ENCODE peak calls at places on chromosome 6, in seven cellular contexts. One of them, this sample, is unnamed.
A peak's percentile ranks its signal among the peaks of the same experiment; 100 is the strongest.

GRCh38 chr6:168837231-168837903 is 396.4 kb downstream of the SMOC2 start:
- DNase-seq in GM12865: no peak
- DNase-seq in PC-3: no peak
- DNase-seq in astrocyte of the cerebellum: no peak
- DNase-seq in choroid plexus epithelial cell: no peak
- DNase-seq in tibial artery: no peak
- DNase-seq in HFF-Myc: no peak
- DNase-seq in this sample: no peak

GRCh38 chr6:15574497-15574896 is 88.3 kb downstream of the DTNBP1 start:
- DNase-seq in choroid plexus epithelial cell: no peak
- DNase-seq in tibial artery: no peak
- DNase-seq in GM12865: no peak
- DNase-seq in HFF-Myc: no peak
- DNase-seq in PC-3: no peak
- DNase-seq in astrocyte of the cerebellum: no peak
- DNase-seq in this sample: no peak

GRCh38 chr6:53062369-53062639 is 2.9 kb upstream of the FBXO9 start:
- DNase-seq in GM12865: no peak
- DNase-seq in PC-3: no peak
- DNase-seq in choroid plexus epithelial cell: no peak
- DNase-seq in astrocyte of the cerebellum: no peak
- DNase-seq in tibial artery: no peak
- DNase-seq in HFF-Myc: no peak
- DNase-seq in this sample: no peak

GRCh38 chr6:166145751-166146150 is 21.9 kb downstream of the TBXT start:
- DNase-seq in HFF-Myc: no peak
- DNase-seq in choroid plexus epithelial cell: peak; percentile 7
- DNase-seq in tibial artery: no peak
- DNase-seq in PC-3: no peak
- DNase-seq in astrocyte of the cerebellum: no peak
- DNase-seq in GM12865: no peak
- DNase-seq in this sample: no peak

GRCh38 chr6:37897321-37897720 is 77.8 kb downstream of the ZFAND3 start:
- DNase-seq in PC-3: peak; percentile 79
- DNase-seq in choroid plexus epithelial cell: peak; percentile 52
- DNase-seq in GM12865: no peak
- DNase-seq in HFF-Myc: no peak
- DNase-seq in tibial artery: no peak
- DNase-seq in astrocyte of the cerebellum: peak; percentile 60
- DNase-seq in this sample: no peak

GRCh38 chr6:22071655-22072054 is 225.2 kb downstream of the PRL start:
- DNase-seq in choroid plexus epithelial cell: peak; percentile 73
- DNase-seq in PC-3: no peak
- DNase-seq in tibial artery: peak; percentile 73
- DNase-seq in GM12865: peak; percentile 47
- DNase-seq in HFF-Myc: peak; percentile 22
- DNase-seq in astrocyte of the cerebellum: no peak
- DNase-seq in this sample: no peak

GRCh38 chr6:132131351-132131750 is 180.2 kb upstream of the CCN2 start:
- DNase-seq in tibial artery: no peak
- DNase-seq in PC-3: no peak
- DNase-seq in astrocyte of the cerebellum: no peak
- DNase-seq in HFF-Myc: no peak
- DNase-seq in GM12865: no peak
- DNase-seq in choroid plexus epithelial cell: no peak
- DNase-seq in this sample: no peak

GRCh38 chr6:127938701-127939100 is 37.8 kb upstream of the THEMIS start:
- DNase-seq in astrocyte of the cerebellum: peak; percentile 16
- DNase-seq in GM12865: no peak
- DNase-seq in PC-3: peak; percentile 71
- DNase-seq in tibial artery: no peak
- DNase-seq in HFF-Myc: peak; percentile 36
- DNase-seq in choroid plexus epithelial cell: peak; percentile 66
- DNase-seq in this sample: no peak

GRCh38 chr6:17910178-17910577 is 77.3 kb downstream of the KIF13A start:
- DNase-seq in tibial artery: no peak
- DNase-seq in choroid plexus epithelial cell: no peak
- DNase-seq in astrocyte of the cerebellum: no peak
- DNase-seq in PC-3: no peak
- DNase-seq in GM12865: no peak
- DNase-seq in HFF-Myc: no peak
- DNase-seq in this sample: no peak

GRCh38 chr6:28863607-28864320 is 60.0 kb downstream of the TRIM27 start:
- DNase-seq in astrocyte of the cerebellum: peak; percentile 70
- DNase-seq in PC-3: peak; percentile 91
- DNase-seq in choroid plexus epithelial cell: peak; percentile 89
- DNase-seq in HFF-Myc: peak; percentile 65
- DNase-seq in GM12865: peak; percentile 92
- DNase-seq in tibial artery: peak; percentile 76
- DNase-seq in this sample: no peak

GRCh38 chr6:163392533-163392932 is 22.0 kb upstream of the QKI start:
- DNase-seq in HFF-Myc: no peak
- DNase-seq in tibial artery: no peak
- DNase-seq in choroid plexus epithelial cell: peak; percentile 79
- DNase-seq in GM12865: peak; percentile 9
- DNase-seq in astrocyte of the cerebellum: no peak
- DNase-seq in PC-3: peak; percentile 81
- DNase-seq in this sample: no peak

GRCh38 chr6:156659317-156660198 is 117.6 kb upstream of the ARID1B start:
- DNase-seq in tibial artery: no peak
- DNase-seq in HFF-Myc: no peak
- DNase-seq in choroid plexus epithelial cell: no peak
- DNase-seq in PC-3: no peak
- DNase-seq in astrocyte of the cerebellum: no peak
- DNase-seq in GM12865: peak; percentile 43
- DNase-seq in this sample: no peak

GRCh38 chr6:156660389-156660788 is 116.8 kb upstream of the ARID1B start:
- DNase-seq in PC-3: no peak
- DNase-seq in HFF-Myc: no peak
- DNase-seq in choroid plexus epithelial cell: no peak
- DNase-seq in tibial artery: no peak
- DNase-seq in GM12865: no peak
- DNase-seq in astrocyte of the cerebellum: no peak
- DNase-seq in this sample: no peak

GRCh38 chr6:156658186-156658585 is 119.0 kb upstream of the ARID1B start:
- DNase-seq in HFF-Myc: peak; percentile 11
- DNase-seq in astrocyte of the cerebellum: peak; percentile 93
- DNase-seq in tibial artery: no peak
- DNase-seq in PC-3: no peak
- DNase-seq in choroid plexus epithelial cell: peak; percentile 94
- DNase-seq in GM12865: no peak
- DNase-seq in this sample: no peak

GRCh38 chr6:156658596-156659316 is 118.4 kb upstream of the ARID1B start:
- DNase-seq in tibial artery: no peak
- DNase-seq in PC-3: no peak
- DNase-seq in HFF-Myc: no peak
- DNase-seq in GM12865: no peak
- DNase-seq in choroid plexus epithelial cell: no peak
- DNase-seq in astrocyte of the cerebellum: peak; percentile 5
- DNase-seq in this sample: no peak

GRCh38 chr6:156662025-156662445 is 115.1 kb upstream of the ARID1B start:
- DNase-seq in HFF-Myc: peak; percentile 58
- DNase-seq in PC-3: peak; percentile 84
- DNase-seq in tibial artery: no peak
- DNase-seq in GM12865: no peak
- DNase-seq in choroid plexus epithelial cell: no peak
- DNase-seq in astrocyte of the cerebellum: no peak
- DNase-seq in this sample: peak; percentile 7
- TF ChIP-seq CTCF in HFF-Myc: peak; percentile 73
- TF ChIP-seq CTCF in PC-3: peak; percentile 87
- TF ChIP-seq CTCF in tibial artery: peak; percentile 11
- TF ChIP-seq CTCF in GM12865: no peak
- TF ChIP-seq CTCF in choroid plexus epithelial cell: peak; percentile 35
- TF ChIP-seq CTCF in astrocyte of the cerebellum: peak; percentile 15
- TF ChIP-seq CTCF in this sample: peak; percentile 74

DNA sequence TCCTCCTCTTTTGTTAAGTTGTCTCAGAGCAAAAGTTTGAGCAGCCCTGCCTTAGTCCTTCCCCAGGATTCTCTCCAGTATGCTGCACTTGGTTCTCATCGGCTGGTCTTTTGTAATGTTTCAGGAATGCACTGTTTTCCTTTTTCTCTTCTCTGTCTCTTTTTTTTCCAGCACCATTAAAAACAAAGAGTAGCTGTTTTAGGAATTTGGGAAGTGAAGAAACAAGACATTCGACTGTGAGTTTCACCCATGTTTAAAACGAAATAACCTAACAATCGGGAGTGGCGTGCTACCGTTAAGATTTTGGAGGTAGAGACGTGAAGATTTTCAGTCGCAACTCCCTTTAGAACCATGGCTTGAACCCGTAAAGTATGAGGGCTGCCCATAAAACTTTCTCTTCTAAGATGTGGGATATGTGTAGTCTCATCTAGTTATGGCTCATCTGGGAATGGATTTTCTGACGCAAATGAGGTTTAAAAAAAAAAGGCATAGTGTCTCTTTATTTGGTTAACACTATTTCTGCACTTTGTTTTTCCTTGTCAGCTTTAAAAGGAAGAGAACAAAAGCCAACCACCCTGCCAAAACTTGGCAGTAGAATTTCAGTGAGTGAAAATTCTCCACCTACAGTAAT is 35.9 kb upstream of the RAB23 start:
- DNase-seq in astrocyte of the cerebellum: peak; percentile 41
- DNase-seq in tibial artery: no peak
- DNase-seq in GM12865: no peak
- DNase-seq in choroid plexus epithelial cell: peak; percentile 84
- DNase-seq in PC-3: no peak
- DNase-seq in HFF-Myc: no peak
- DNase-seq in this sample: no peak
- H3K4me3 ChIP-seq in astrocyte of the cerebellum: no peak overlapping the region
- H3K4me3 ChIP-seq in tibial artery: peak overlapping the region; percentile 42
- H3K4me3 ChIP-seq in GM12865: no peak overlapping the region
- H3K4me3 ChIP-seq in choroid plexus epithelial cell: no peak overlapping the region
- H3K4me3 ChIP-seq in PC-3: no peak overlapping the region
- H3K4me3 ChIP-seq in HFF-Myc: peak overlapping the region; percentile 14
- H3K4me3 ChIP-seq in this sample: no peak overlapping the region

DNA sequence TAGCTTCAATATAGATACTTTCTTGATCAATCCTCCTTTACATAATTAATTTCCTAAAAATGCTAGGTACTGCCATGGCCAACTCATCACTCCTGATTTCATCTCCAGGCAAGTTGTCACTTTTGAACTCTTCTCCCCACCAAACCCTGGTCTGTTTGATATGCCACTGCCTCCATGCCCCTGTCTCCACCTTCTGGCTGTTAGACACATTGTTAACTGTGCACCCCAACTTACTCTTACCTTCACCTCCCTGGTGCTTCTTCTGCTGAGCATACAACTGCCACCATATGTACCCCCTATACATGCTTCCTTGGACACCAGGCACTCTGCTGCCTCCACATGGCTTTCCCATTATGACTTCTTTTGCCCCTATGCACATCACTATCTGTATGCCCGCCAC is 21.8 kb upstream of the AIG1 start:
- DNase-seq in GM12865: peak; percentile 33
- DNase-seq in HFF-Myc: no peak
- DNase-seq in PC-3: no peak
- DNase-seq in astrocyte of the cerebellum: no peak
- DNase-seq in tibial artery: no peak
- DNase-seq in choroid plexus epithelial cell: no peak
- DNase-seq in this sample: no peak
- TF ChIP-seq CTCF in GM12865: peak; percentile 26
- TF ChIP-seq CTCF in HFF-Myc: no peak
- TF ChIP-seq CTCF in PC-3: peak; percentile 10
- TF ChIP-seq CTCF in astrocyte of the cerebellum: no peak
- TF ChIP-seq CTCF in tibial artery: no peak
- TF ChIP-seq CTCF in choroid plexus epithelial cell: no peak
- TF ChIP-seq CTCF in this sample: no peak

DNA sequence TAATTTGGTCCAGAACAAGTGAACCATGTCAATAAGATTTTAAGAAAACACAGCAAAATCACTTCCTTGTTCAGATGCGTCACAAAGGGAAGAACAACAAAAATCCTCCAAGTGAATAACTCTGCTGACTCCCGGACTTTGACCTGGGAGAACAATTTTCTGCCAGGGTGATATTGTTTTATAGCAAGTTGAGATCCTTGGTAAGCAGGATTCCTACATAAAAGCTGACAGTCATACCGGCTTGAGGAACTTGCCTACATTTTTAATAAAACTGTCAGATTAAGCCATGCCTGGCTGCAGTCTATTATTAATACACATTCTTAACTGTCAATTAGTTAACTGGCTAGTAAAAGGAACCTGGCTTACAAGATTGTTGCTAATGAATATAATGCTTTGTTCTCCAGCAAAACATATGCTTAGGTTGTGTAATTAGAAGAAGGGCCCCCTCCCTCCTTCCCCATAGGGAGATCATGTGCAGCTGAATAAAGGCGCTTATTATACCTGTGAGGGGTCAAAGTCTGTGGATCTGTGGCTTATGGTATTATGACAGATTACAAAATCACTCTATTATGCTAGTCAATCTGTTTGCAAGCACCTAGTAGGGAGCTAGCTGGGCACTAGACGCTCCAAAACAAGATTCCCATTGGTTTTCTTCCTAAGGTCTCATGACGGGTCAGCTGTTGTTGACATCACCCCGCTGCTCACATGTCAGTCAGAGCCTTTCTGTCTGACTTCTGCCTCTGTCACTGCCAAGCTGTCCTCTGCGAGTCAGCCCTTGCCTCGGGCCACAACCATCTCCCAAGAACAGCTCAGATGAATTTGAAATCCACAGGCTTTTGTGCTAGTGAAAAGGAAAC is 44.6 kb upstream of the SEC63 start:
- DNase-seq in tibial artery: no peak
- DNase-seq in PC-3: peak; percentile 48
- DNase-seq in choroid plexus epithelial cell: peak; percentile 31
- DNase-seq in astrocyte of the cerebellum: no peak
- DNase-seq in GM12865: no peak
- DNase-seq in HFF-Myc: no peak
- DNase-seq in this sample: peak; percentile 86
- H3K4me3 ChIP-seq in tibial artery: no peak overlapping the region
- H3K4me3 ChIP-seq in PC-3: no peak overlapping the region
- H3K4me3 ChIP-seq in choroid plexus epithelial cell: no peak overlapping the region
- H3K4me3 ChIP-seq in astrocyte of the cerebellum: no peak overlapping the region
- H3K4me3 ChIP-seq in GM12865: no peak overlapping the region
- H3K4me3 ChIP-seq in HFF-Myc: no peak overlapping the region
- H3K4me3 ChIP-seq in this sample: peak overlapping the region; percentile 0

GRCh38 chr6:110618591-110619267 is 142.3 kb upstream of the SLC22A16 start:
- DNase-seq in GM12865: peak; percentile 21
- DNase-seq in astrocyte of the cerebellum: no peak
- DNase-seq in choroid plexus epithelial cell: peak; percentile 54
- DNase-seq in HFF-Myc: no peak
- DNase-seq in tibial artery: no peak
- DNase-seq in PC-3: peak; percentile 57
- DNase-seq in this sample: peak; percentile 7
- TF ChIP-seq CTCF in GM12865: peak; percentile 6
- TF ChIP-seq CTCF in astrocyte of the cerebellum: peak; percentile 39
- TF ChIP-seq CTCF in choroid plexus epithelial cell: peak; percentile 54
- TF ChIP-seq CTCF in HFF-Myc: peak; percentile 13
- TF ChIP-seq CTCF in tibial artery: no peak
- TF ChIP-seq CTCF in PC-3: peak; percentile 67
- TF ChIP-seq CTCF in this sample: peak; percentile 68

GRCh38 chr6:42441059-42441471 is 10.7 kb downstream of the TRERF1 start:
- DNase-seq in tibial artery: no peak
- DNase-seq in choroid plexus epithelial cell: peak; percentile 75
- DNase-seq in PC-3: no peak
- DNase-seq in astrocyte of the cerebellum: no peak
- DNase-seq in GM12865: no peak
- DNase-seq in HFF-Myc: no peak
- DNase-seq in this sample: no peak
- H3K4me3 ChIP-seq in tibial artery: no peak overlapping the region
- H3K4me3 ChIP-seq in choroid plexus epithelial cell: peak overlapping the region; percentile 9
- H3K4me3 ChIP-seq in PC-3: no peak overlapping the region
- H3K4me3 ChIP-seq in astrocyte of the cerebellum: no peak overlapping the region
- H3K4me3 ChIP-seq in GM12865: no peak overlapping the region
- H3K4me3 ChIP-seq in HFF-Myc: no peak overlapping the region
- H3K4me3 ChIP-seq in this sample: no peak overlapping the region